ENCODE peak calls at places on chromosomes 5 and 9, in seven cellular contexts. Q is mesendoderm, R is IMR-90, K is H9, P is H1, J is neuronal stem cell, G is trophoblast cell. E is an unnamed sample.

GRCh38 chr5:177474094-177474493 is 660 bp upstream of the DBN1 start:
- DNase-seq in Q (peak; percentile 58), R (no peak), K (no peak), P (no peak), J (no peak), G (no peak), E (peak; percentile 43)

GRCh38 chr5:93578813-93579560 is 2.0 kb downstream of the NR2F1-AS1 start:
- DNase-seq in Q (no peak), R (peak; percentile 72), K (peak; percentile 55), P (peak; percentile 67), J (no peak), G (no peak), E (peak; percentile 74)

GRCh38 chr5:91434348-91434747 is 51.2 kb upstream of the ARRDC3 start:
- DNase-seq in Q (no peak), R (no peak), K (no peak), P (no peak), J (no peak), G (no peak), E (no peak)

GRCh38 chr9:89756891-89757537 is 152.2 kb downstream of the GADD45G start:
- DNase-seq in Q (no peak), R (no peak), K (no peak), P (no peak), J (no peak), G (no peak), E (peak; percentile 46)

GRCh38 chr9:89996717-89997116 is 391.9 kb downstream of the GADD45G start:
- DNase-seq in Q (no peak), R (no peak), K (no peak), P (no peak), J (no peak), G (no peak), E (no peak)

GRCh38 chr9:27367175-27367798 is 70.3 kb upstream of the EQTN start:
- DNase-seq in Q (no peak), R (no peak), K (no peak), P (no peak), J (no peak), G (no peak), E (no peak)

GRCh38 chr5:154405078-154405792 is 40.6 kb upstream of the SAP30L start:
- DNase-seq in Q (peak; percentile 89), R (peak; percentile 68), K (peak; percentile 87), P (peak; percentile 91), J (peak; percentile 69), G (peak; percentile 67), E (peak; percentile 77)

GRCh38 chr9:74499770-74500583 is 2.8 kb downstream of the RORB start:
- DNase-seq in Q (peak; percentile 49), R (no peak), K (peak; percentile 43), P (peak; percentile 64), J (peak; percentile 21), G (no peak), E (no peak)

DNA sequence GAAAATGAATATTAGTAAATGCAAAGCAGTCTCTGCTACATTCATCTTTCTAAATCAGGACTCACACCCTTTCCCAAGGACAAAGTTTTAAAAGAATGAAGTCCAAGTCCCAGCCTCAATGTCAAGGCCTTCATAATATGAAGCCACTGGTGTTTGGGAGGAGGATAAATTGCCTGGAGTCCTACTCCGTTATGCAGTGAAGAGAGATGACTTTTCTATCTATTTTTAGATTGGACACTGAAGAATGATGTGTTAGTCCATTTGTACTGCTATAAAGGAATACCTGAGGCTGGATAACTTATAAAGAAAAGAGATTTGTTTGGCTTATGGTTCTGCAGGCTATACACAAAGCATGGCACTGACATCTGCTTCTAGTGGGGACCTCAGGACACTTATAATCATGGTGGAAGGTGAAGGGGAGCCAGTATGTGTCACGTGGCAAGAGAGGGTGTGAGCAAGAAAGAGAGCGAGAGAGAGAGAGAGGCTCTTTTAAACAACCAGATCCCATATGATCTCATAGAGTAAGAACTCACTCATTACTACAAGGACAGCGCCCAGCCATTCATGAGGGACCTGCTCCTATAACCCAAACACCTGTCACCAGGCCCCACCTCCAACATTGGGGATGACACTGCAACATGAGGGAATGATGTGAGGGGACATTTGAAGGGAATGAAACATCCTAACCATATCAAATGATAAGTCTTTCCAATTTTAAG is 427.7 kb downstream of the EFNA5 start:
- DNase-seq in Q (peak; percentile 7), R (no peak), K (no peak), P (no peak), J (no peak), G (no peak), E (no peak)
- H3K23ac ChIP-seq in Q (no peak overlapping the region), R (no peak overlapping the region), K (no peak overlapping the region), P (no peak overlapping the region), J (no peak overlapping the region), G (no peak overlapping the region), E (no peak overlapping the region)

GRCh38 chr5:1415059-1415425 is 30.2 kb downstream of the SLC6A3 start:
- DNase-seq in Q (no peak), R (no peak), K (no peak), P (no peak), J (no peak), G (no peak), E (no peak)

GRCh38 chr5:1415626-1416360 is 29.4 kb downstream of the SLC6A3 start:
- DNase-seq in Q (no peak), R (no peak), K (no peak), P (no peak), J (no peak), G (no peak), E (no peak)

GRCh38 chr5:1418238-1418920 is 26.9 kb downstream of the SLC6A3 start:
- DNase-seq in Q (no peak), R (no peak), K (no peak), P (no peak), J (no peak), G (no peak), E (no peak)

GRCh38 chr5:1417586-1418225 is 27.5 kb downstream of the SLC6A3 start:
- DNase-seq in Q (no peak), R (no peak), K (no peak), P (no peak), J (no peak), G (no peak), E (no peak)

GRCh38 chr5:1416856-1417469 is 28.3 kb downstream of the SLC6A3 start:
- DNase-seq in Q (no peak), R (no peak), K (no peak), P (no peak), J (no peak), G (no peak), E (no peak)
- H3K23ac ChIP-seq in Q (no peak overlapping the region), R (no peak overlapping the region), K (no peak overlapping the region), P (no peak overlapping the region), J (peak overlapping the region; percentile 56), G (no peak overlapping the region), E (no peak overlapping the region)

DNA sequence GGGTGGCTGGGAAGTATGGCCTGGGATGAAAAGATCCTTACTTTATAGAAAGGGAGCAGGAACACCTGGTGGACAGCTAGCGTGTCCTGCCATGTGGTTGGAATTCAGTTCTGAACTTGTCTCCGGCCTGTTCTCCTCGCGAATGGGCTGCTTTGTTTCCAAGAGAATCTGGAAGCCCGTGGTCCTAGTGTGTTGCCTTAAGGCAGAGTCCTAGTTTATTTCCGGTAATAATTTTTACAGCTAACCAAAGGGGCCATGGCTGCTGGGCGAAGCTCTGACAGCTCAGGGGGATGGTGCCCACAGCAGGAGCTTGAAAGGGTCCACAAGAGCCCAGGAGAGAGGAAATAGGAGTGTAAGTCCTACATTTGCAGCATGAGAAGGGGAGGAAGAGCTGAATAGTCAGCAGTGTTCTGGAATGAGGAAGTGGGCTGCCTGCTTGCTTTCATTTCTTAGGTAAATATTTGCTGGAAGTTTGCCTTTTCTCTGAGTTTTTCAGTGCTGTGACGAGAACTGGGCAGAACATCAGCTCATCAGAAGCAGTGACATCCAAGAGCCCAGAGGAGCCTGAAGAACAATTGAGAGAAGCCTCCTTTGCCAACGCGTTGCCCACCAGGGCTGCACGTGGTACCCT is 13.1 kb upstream of the IGFBPL1 start:
- DNase-seq in Q (no peak), R (peak; percentile 55), K (no peak), P (no peak), J (no peak), G (no peak), E (peak; percentile 19)
- H3K23ac ChIP-seq in Q (no peak overlapping the region), R (peak overlapping the region; percentile 67), K (no peak overlapping the region), P (no peak overlapping the region), J (no peak overlapping the region), G (no peak overlapping the region), E (no peak overlapping the region)

GRCh38 chr5:17445185-17445584 is 52.8 kb upstream of the TAF11L2 start:
- DNase-seq in Q (no peak), R (no peak), K (no peak), P (no peak), J (no peak), G (no peak), E (no peak)
- H3K23ac ChIP-seq in Q (no peak overlapping the region), R (no peak overlapping the region), K (no peak overlapping the region), P (no peak overlapping the region), J (no peak overlapping the region), G (no peak overlapping the region), E (no peak overlapping the region)

DNA sequence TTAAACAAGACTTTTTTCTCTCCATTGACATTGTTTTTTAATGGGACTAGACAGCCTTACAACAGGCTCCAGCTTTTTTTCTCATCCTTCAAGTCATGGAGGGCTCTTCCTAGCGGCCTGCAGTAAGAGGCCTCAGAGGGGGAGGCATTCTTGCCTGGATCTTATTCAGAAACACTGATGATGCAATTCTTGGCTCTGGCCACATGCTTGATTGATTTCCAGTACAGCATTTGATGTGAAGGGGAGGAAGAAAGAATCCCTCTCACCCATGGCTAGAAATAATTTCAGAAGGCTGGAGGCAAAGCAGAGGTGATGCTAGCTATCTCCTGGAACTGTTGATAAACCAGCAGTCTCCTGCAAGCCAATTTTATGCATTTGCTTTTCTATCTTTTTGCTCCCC is 324.8 kb downstream of the PRELID2 start:
- DNase-seq in Q (no peak), R (peak; percentile 71), K (no peak), P (no peak), J (no peak), G (no peak), E (peak; percentile 54)
- H3K23ac ChIP-seq in Q (no peak overlapping the region), R (no peak overlapping the region), K (no peak overlapping the region), P (no peak overlapping the region), J (no peak overlapping the region), G (no peak overlapping the region), E (no peak overlapping the region)

GRCh38 chr9:31347082-31347617 is 1037.3 kb upstream of the ACO1 start:
- DNase-seq in Q (no peak), R (no peak), K (no peak), P (no peak), J (no peak), G (no peak), E (peak; percentile 58)
- H3K23ac ChIP-seq in Q (no peak overlapping the region), R (no peak overlapping the region), K (no peak overlapping the region), P (no peak overlapping the region), J (no peak overlapping the region), G (no peak overlapping the region), E (no peak overlapping the region)

GRCh38 chr5:148986636-148987035 is 76.2 kb downstream of the SH3TC2 start:
- DNase-seq in Q (peak; percentile 61), R (no peak), K (no peak), P (no peak), J (no peak), G (no peak), E (peak; percentile 68)
- H3K23ac ChIP-seq in Q (no peak overlapping the region), R (no peak overlapping the region), K (no peak overlapping the region), P (no peak overlapping the region), J (no peak overlapping the region), G (no peak overlapping the region), E (no peak overlapping the region)

GRCh38 chr5:140567136-140567818 is 2.6 kb downstream of the SLC35A4 start:
- DNase-seq in Q (no peak), R (no peak), K (no peak), P (no peak), J (no peak), G (peak; percentile 21), E (no peak)
- H3K23ac ChIP-seq in Q (no peak overlapping the region), R (no peak overlapping the region), K (no peak overlapping the region), P (no peak overlapping the region), J (no peak overlapping the region), G (no peak overlapping the region), E (no peak overlapping the region)